ENCODE peak calls at places on chromosomes 3 and 15, in five cellular contexts. W is neuronal stem cell, F is H9, Z is H1, V is trophoblast cell. H is an unnamed sample.

GRCh38 chr3:128274837-128275236 is 121.6 kb downstream of the EEFSEC start:
- DNase-seq in W (no peak), Z (peak), V (peak), F (peak), H (peak)

GRCh38 chr15:35208353-35208752 is 123.3 kb upstream of the NANOGP8 start:
- DNase-seq in Z (no peak), V (no peak), W (no peak), F (no peak), H (no peak)

GRCh38 chr3:141858312-141858711 is 18.1 kb upstream of the ATP1B3 start:
- DNase-seq in Z (no peak), V (no peak), F (no peak), W (no peak), H (no peak)

GRCh38 chr3:150302246-150302645 is 105.9 kb upstream of the TSC22D2 start:
- DNase-seq in V (no peak), F (no peak), Z (no peak), W (no peak), H (peak)

GRCh38 chr3:167843483-167843882 is 108.0 kb downstream of the SERPINI1 start:
- DNase-seq in Z (no peak), V (no peak), W (no peak), F (no peak), H (no peak)

GRCh38 chr3:147200545-147200944 is 205.8 kb downstream of the ZIC4 start:
- DNase-seq in F (no peak), W (no peak), Z (no peak), V (no peak), H (peak)

GRCh38 chr15:63992300-63992699 is 54.0 kb downstream of the DAPK2 start:
- DNase-seq in F (no peak), Z (no peak), V (no peak), W (no peak), H (no peak)

GRCh38 chr15:81091889-81092558 is 42.0 kb upstream of the CFAP161 start:
- DNase-seq in V (peak), W (no peak), F (no peak), Z (no peak), H (peak)

GRCh38 chr3:15427981-15428380 is 583 bp downstream of the EAF1 start:
- DNase-seq in Z (no peak), F (no peak), W (no peak), V (no peak), H (peak)

GRCh38 chr3:195253981-195254432 is 17.0 kb downstream of the XXYLT1 start:
- DNase-seq in V (no peak), Z (peak), F (no peak), W (no peak), H (no peak)

GRCh38 chr3:193831495-193832455 is 238.8 kb downstream of the OPA1 start:
- DNase-seq in Z (no peak), V (peak), F (no peak), W (no peak), H (peak)

GRCh38 chr3:184757010-184757651 is 45.3 kb upstream of the MAGEF1 start:
- DNase-seq in Z (no peak), W (no peak), F (peak), V (no peak), H (peak)

DNA sequence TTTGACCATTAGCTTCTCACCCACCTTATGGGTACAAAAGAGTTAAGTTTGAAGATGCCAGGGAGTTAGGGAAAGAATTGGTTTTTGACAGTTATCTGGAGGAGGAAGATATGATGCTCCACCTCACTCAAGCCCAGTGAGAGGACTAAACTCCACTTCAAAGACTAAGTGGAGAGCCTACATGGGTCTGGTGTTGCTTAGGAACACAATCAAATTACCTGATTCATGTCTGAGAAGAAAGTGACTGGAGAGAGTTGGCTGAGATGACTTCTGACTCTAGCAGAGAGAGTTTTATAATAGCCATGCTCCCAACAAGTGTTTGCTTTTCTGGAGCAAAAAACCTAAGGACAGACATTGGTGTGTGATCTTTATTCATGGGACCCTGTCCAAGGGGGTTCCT is 43.3 kb downstream of the SUCNR1 start:
- DNase-seq in F (no peak), V (no peak), Z (no peak), W (no peak), H (no peak)
- H2BK120ac ChIP-seq in F (no peak), V (no peak), Z (no peak), W (no peak), H (no peak)

GRCh38 chr3:48185129-48185528 is 3.1 kb downstream of the CDC25A start:
- DNase-seq in V (no peak), Z (no peak), W (no peak), F (no peak), H (no peak)
- H3K9ac ChIP-seq in V (no peak), Z (no peak), W (no peak), F (no peak), H (no peak)

GRCh38 chr15:98596131-98596530 is 52.2 kb upstream of the IGF1R start:
- DNase-seq in W (no peak), Z (no peak), V (no peak), F (no peak), H (no peak)
- H2BK12ac ChIP-seq in W (no peak), Z (no peak), V (no peak), F (no peak), H (no peak)

DNA sequence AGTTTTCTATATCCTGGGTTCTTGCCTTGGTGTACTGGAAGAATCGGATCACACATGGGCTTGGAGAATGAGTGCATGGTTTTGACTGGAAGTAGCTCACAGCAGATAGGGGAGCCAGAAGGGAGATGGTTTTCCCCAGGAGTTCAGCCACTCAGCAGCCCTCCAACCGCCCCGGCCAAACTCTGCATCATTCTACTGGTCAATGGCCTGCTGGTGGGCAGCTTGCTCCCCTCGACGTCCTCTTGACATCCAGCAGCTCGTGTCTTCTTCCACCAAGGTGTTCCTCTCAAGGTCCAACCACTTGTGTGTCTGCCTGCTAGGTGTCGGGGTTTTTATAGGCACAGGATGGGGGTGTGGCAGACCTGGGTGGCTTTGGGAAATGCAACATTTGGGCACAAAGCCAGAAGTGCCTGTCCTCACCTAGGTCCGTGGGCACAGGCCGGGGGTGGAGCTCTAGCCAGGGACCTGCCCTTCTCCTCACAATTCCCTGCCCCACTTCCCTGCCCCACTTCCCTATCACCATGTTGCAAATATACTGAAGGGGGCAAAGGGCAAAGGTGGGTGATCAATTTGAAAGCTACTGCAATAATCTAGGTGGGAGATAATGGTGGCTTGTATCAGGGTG is 3.0 kb upstream of the GTPBP8 start:
- DNase-seq in V (no peak), W (no peak), Z (no peak), F (no peak), H (no peak)
- H2BK120ac ChIP-seq in V (no peak), W (no peak), Z (no peak), F (no peak), H (no peak)

DNA sequence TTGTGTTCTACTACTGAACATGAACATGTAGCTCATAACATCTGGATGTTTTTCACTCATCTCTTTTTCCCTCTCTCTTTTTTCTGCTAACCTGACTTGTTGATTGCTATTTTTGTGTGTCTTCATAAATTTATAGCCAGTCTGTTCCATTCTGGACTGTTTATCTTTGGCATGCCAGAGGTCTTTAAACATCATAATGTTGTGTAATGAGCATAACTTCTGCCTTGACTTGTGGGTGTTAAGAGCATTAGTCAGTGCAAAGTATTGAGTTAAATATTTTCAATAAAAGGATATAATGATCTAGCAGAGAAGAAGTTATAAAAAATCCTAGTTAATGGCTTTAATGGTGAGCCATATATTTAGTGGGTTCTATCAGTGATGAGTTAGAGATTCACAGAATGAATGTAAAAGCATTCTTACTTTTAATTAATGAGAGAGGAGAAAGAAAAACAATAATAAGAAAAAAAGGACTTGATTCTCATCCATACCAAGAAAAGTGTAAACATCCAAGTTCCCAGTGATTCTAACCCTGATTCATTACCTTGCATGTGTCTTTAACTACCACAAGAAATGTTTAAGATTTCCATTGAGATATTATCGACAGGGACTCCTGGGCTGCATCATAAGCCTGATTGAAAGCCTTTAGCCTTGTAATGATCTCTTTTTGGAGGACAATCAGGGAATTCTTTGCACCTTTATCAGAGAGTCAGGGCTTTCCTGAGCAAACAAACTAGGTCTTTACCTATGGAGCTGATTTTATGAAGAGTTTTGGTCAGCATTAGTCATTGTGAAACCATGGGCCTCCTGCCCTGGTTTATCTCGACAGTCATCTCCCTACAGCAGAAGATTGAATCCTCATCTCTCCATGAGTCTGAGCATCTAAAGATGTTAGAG is 22.9 kb downstream of the MITF start:
- DNase-seq in Z (no peak), F (no peak), V (peak), W (no peak), H (peak)
- H3K9ac ChIP-seq in Z (no peak), F (no peak), V (no peak), W (no peak), H (no peak)

DNA sequence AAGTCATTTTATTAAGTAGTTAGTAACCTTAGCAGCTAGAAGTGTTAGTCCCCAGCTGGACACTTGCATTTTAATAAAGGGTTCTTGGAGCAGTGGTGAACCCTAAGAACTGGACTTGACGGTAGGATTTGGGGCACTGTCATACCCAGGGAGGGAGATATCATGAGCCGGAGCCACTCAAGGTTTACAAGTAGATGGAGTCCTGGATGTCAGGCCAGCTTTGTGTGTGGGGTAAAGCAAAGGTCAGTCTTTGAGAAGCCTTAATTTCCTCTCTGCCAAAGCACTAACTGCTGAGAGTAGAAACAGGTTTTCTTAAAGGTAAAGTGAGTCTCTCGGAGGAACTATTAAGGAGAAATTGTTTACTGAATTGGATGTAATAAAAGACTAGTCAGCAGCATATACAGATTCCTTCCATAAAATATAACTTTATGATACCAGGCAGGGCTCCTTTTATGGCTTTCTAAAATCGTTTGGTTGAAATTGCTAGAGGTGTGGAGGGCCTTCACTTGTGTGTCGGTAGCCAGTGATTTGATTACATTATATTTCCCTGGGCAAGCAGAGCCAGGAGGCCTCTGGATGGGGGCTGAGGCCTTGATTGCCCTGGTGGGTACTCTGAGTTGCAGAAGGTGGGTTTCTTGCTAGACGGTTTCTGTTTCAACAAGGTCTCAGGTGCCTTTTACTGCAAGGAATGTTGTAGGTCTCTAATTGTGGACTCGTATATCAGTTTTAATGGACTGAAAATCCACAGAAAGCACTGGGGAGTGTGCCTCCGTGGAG is 23.1 kb downstream of the SQOR start:
- DNase-seq in Z (no peak), F (no peak), V (no peak), W (no peak), H (no peak)
- H2BK12ac ChIP-seq in Z (no peak), F (no peak), V (no peak), W (no peak), H (peak)

DNA sequence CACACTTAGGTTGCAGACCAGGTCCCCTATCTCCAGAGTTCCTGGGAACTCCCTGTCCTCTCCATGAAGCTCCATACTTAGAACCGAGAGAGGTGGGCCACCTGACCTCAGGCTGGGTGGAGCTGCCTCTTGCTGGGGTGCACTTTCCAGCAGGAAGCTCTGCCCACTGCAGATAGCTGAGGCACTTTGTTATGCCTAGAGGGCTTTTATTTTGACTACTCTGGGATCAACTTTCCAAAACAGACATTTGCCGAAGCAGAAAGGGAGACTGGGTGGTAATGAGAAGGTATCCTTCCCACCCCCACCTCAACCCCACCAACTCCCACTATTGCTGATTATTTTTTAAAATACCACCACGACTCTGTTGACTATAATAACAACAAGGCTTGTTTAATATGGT is 54.7 kb downstream of the CLDN11 start:
- DNase-seq in F (no peak), V (no peak), W (no peak), Z (peak), H (no peak)
- H2BK120ac ChIP-seq in F (no peak), V (no peak), W (no peak), Z (no peak), H (no peak)

GRCh38 chr15:66743703-66744536 is 41.9 kb downstream of the SMAD6 start:
- DNase-seq in W (no peak), Z (no peak), V (no peak), F (no peak), H (peak)
- H3K9ac ChIP-seq in W (no peak), Z (no peak), V (no peak), F (no peak), H (peak)

DNA sequence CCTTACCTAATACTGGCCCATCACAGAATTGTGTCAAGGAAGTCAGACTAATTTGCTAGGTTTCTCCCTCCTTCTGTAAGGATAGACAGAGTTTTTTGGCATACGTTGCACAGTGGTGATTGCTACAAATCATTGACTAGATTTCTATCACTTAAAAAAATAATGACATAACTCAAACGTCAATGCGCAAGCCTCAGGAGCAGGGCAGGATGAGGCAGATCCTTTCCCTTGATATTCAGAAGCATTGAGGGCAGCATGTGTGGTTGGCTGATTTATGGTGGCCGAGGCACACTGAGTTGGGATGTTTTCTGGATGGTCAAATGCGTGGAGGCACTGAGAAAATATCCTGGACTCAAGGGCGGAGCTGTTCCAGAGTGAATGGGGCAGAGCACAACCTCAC is 14.4 kb downstream of the THSD4 start:
- DNase-seq in W (no peak), F (no peak), V (no peak), Z (no peak), H (no peak)
- H2BK12ac ChIP-seq in W (no peak), F (no peak), V (no peak), Z (no peak), H (no peak)

GRCh38 chr3:72219752-72220151 is 434.8 kb upstream of the PROK2 start:
- DNase-seq in Z (no peak), F (no peak), W (no peak), V (no peak), H (no peak)

GRCh38 chr3:72214065-72215048 is 429.4 kb upstream of the PROK2 start:
- DNase-seq in V (no peak), F (no peak), Z (no peak), W (no peak), H (no peak)

GRCh38 chr3:72212396-72212795 is 427.4 kb upstream of the PROK2 start:
- DNase-seq in Z (no peak), W (no peak), V (no peak), F (no peak), H (no peak)

GRCh38 chr3:72213296-72214064 is 428.5 kb upstream of the PROK2 start:
- DNase-seq in Z (no peak), W (no peak), V (peak), F (no peak), H (no peak)

DNA sequence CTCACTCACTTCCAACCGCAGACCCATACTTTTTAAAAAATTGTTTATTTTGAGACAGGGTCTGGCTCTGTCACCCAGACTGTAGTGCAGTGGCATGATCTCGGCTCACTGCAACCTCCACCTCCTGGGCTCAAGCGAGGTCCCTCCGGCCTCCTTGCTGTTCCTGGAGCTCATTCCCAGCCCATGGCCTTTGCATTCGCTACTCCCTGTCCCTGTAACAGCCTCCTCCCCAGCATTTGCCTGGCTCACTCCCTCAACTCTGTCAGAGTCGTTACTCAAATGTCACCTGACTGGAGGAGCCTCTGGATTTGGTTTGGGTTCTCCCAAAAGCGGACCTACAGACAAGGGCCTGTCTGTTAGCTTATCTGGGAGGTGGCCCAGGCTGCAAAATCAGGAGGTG is 432.6 kb upstream of the PROK2 start:
- DNase-seq in V (no peak), W (no peak), Z (no peak), F (no peak), H (no peak)
- H2BK120ac ChIP-seq in V (no peak), W (no peak), Z (no peak), F (no peak), H (no peak)

H was measured in mesenchymal stem cell.